ENCODE peak calls at places on chromosomes 12 and 14, in ten cellular contexts. X, H, O, Y, T, B, K, Q, V and U are unnamed samples.

GRCh38 chr14:65359503-65359902 is 53.0 kb upstream of the FUT8 start:
- DNase-seq in Q (no peak), V (no peak), Y (no peak), B (peak), K (no peak), X (no peak), H (no peak), T (no peak), O (peak), U (no peak)

GRCh38 chr12:39341179-39341578 is 101.7 kb downstream of the KIF21A start:
- DNase-seq in H (no peak), O (no peak), V (no peak), Q (no peak), X (no peak), K (no peak), T (no peak), B (peak), Y (no peak), U (no peak)

GRCh38 chr12:72081787-72082186 is 143.1 kb downstream of the TPH2 start:
- DNase-seq in V (no peak), B (no peak), X (no peak), T (no peak), Y (no peak), H (no peak), Q (peak), O (no peak), K (no peak), U (no peak)

GRCh38 chr12:131025939-131026702 is 72.4 kb downstream of the ADGRD1 start:
- DNase-seq in H (no peak), O (no peak), T (no peak), K (peak), Q (no peak), V (no peak), B (no peak), Y (no peak), X (no peak), U (no peak)

GRCh38 chr14:96059519-96060135 is 20.5 kb downstream of the C14orf132 start:
- DNase-seq in Y (no peak), V (no peak), H (no peak), X (no peak), Q (no peak), B (no peak), O (no peak), K (no peak), T (no peak), U (no peak)

GRCh38 chr14:55062517-55063351 is 11.3 kb downstream of the MAPK1IP1L start:
- DNase-seq in T (no peak), H (no peak), X (no peak), K (no peak), B (no peak), Y (no peak), Q (no peak), O (no peak), V (no peak), U (no peak)

GRCh38 chr12:123034865-123035264 is 54.4 kb downstream of the ARL6IP4 start:
- DNase-seq in X (no peak), V (no peak), K (peak), Q (no peak), H (no peak), T (peak), B (peak), Y (no peak), O (no peak), U (no peak)

GRCh38 chr12:49930515-49931288 is 19.8 kb upstream of the AQP2 start:
- DNase-seq in K (no peak), B (peak), X (no peak), T (peak), O (no peak), V (no peak), Y (no peak), H (no peak), Q (no peak), U (no peak)

GRCh38 chr14:89620436-89620835 is 203.4 kb upstream of the FOXN3 start:
- DNase-seq in O (no peak), Y (no peak), V (no peak), Q (no peak), X (no peak), B (no peak), K (no peak), T (no peak), H (no peak), U (no peak)

GRCh38 chr12:89400415-89400814 is 48.1 kb upstream of the DUSP6 start:
- DNase-seq in T (no peak), X (no peak), Q (no peak), K (no peak), O (no peak), H (no peak), Y (no peak), V (no peak), B (no peak), U (no peak)

GRCh38 chr12:80632835-80633234 is 74.6 kb upstream of the MYF6 start:
- DNase-seq in O (peak), Y (no peak), H (no peak), B (peak), T (no peak), V (no peak), K (no peak), X (no peak), Q (peak), U (no peak)

GRCh38 chr12:26896913-26897312 is 40.9 kb downstream of the INTS13 start:
- DNase-seq in Y (no peak), K (no peak), T (no peak), B (no peak), O (no peak), X (no peak), V (no peak), Q (no peak), H (no peak), U (no peak)

GRCh38 chr12:89373772-89374572 is 21.7 kb upstream of the DUSP6 start:
- DNase-seq in O (no peak), V (no peak), T (peak), B (peak), Q (no peak), H (no peak), Y (no peak), K (no peak), X (no peak), U (no peak)

GRCh38 chr12:49665384-49665783 is 41.8 kb downstream of the FMNL3 start:
- DNase-seq in O (no peak), X (no peak), H (no peak), V (no peak), B (no peak), T (no peak), Q (no peak), K (no peak), Y (no peak), U (no peak)

GRCh38 chr12:100142851-100143559 is at the start of gene BLTP3B:
- DNase-seq in T (no peak), V (peak), X (peak), K (peak), B (peak), Q (peak), Y (peak), H (peak), O (peak), U (peak)

GRCh38 chr12:93019240-93019910 is 90.3 kb upstream of the EEA1 start:
- DNase-seq in Q (no peak), K (no peak), B (no peak), T (no peak), Y (no peak), X (no peak), H (no peak), V (no peak), O (no peak), U (no peak)

GRCh38 chr12:114400925-114401324 is 5.0 kb downstream of the TBX5 start:
- DNase-seq in O (no peak), T (peak), Q (no peak), B (peak), Y (no peak), V (no peak), K (peak), H (no peak), X (no peak), U (no peak)

GRCh38 chr14:106134901-106135300 is 608.5 kb downstream of the TMEM121 start:
- DNase-seq in B (no peak), V (no peak), H (no peak), O (no peak), K (no peak), Y (no peak), T (no peak), Q (no peak), X (no peak), U (no peak)

GRCh38 chr12:68154768-68155167 is 4.8 kb downstream of the IFNG start:
- DNase-seq in T (no peak), O (no peak), V (no peak), B (no peak), H (no peak), Q (no peak), X (no peak), Y (no peak), K (no peak), U (no peak)

GRCh38 chr12:51028126-51028810 is 2.1 kb upstream of the SLC11A2 start:
- DNase-seq in O (peak), Y (no peak), Q (peak), B (peak), X (no peak), K (no peak), H (no peak), T (no peak), V (no peak), U (peak)

GRCh38 chr12:41979574-41979973 is 165.1 kb downstream of the GXYLT1 start:
- DNase-seq in B (no peak), Y (no peak), H (no peak), Q (no peak), T (no peak), V (no peak), O (no peak), K (no peak), X (no peak), U (no peak)

GRCh38 chr12:130041983-130042812 is 120.1 kb upstream of the FZD10 start:
- DNase-seq in K (peak), Y (no peak), V (no peak), B (peak), X (no peak), H (no peak), O (no peak), Q (peak), T (no peak), U (peak)

GRCh38 chr14:105659935-105660527 is 133.6 kb downstream of the TMEM121 start:
- DNase-seq in K (no peak), B (no peak), V (no peak), Q (no peak), T (no peak), H (no peak), Y (no peak), X (no peak), O (no peak), U (no peak)

GRCh38 chr14:100025111-100025510 is 40.1 kb upstream of the EVL start:
- DNase-seq in Y (no peak), V (no peak), X (no peak), O (peak), B (peak), K (no peak), Q (no peak), T (no peak), H (no peak), U (peak)

GRCh38 chr12:102438823-102439205 is 41.5 kb downstream of the IGF1 start:
- DNase-seq in X (no peak), T (no peak), V (no peak), O (no peak), B (no peak), K (no peak), Q (no peak), Y (no peak), H (no peak), U (no peak)

GRCh38 chr14:30298266-30298795 is 260.6 kb upstream of the G2E3 start:
- DNase-seq in Y (no peak), V (no peak), K (no peak), X (no peak), H (no peak), T (no peak), Q (no peak), O (no peak), B (no peak), U (no peak)